ENCODE peak calls at places on chromosomes 5 and 9, in eight cellular contexts. V, S, X, F, E, D, K and R are unnamed samples.

GRCh38 chr5:95899040-95899439 is 62.6 kb downstream of the ELL2 start:
- DNase-seq in V (no peak), S (no peak), X (no peak), F (no peak), E (no peak), D (no peak), K (no peak), R (no peak)

GRCh38 chr5:89471115-89471514 is 588.1 kb upstream of the MEF2C start:
- DNase-seq in V (no peak), S (no peak), X (no peak), F (no peak), E (no peak), D (no peak), K (no peak), R (no peak)

GRCh38 chr9:80157128-80157527 is 585.4 kb downstream of the TLE4 start:
- DNase-seq in V (no peak), S (no peak), X (no peak), F (no peak), E (no peak), D (no peak), K (no peak), R (no peak)

GRCh38 chr5:157351386-157352089 is 85.6 kb downstream of the CYFIP2 start:
- DNase-seq in V (peak), S (no peak), X (no peak), F (no peak), E (peak), D (no peak), K (no peak), R (no peak)

GRCh38 chr5:176536132-176536901 is 885 bp downstream of the RNF44 start:
- DNase-seq in V (peak), S (peak), X (peak), F (peak), E (peak), D (peak), K (peak), R (peak)

GRCh38 chr5:25823330-25823873 is 1178.6 kb upstream of the CDH10 start:
- DNase-seq in V (no peak), S (no peak), X (no peak), F (no peak), E (no peak), D (no peak), K (no peak), R (no peak)

GRCh38 chr5:133113331-133114061 is 61.7 kb downstream of the HSPA4 start:
- DNase-seq in V (peak), S (peak), X (no peak), F (no peak), E (peak), D (no peak), K (peak), R (no peak)

GRCh38 chr5:10556331-10556807 is 7.5 kb upstream of the ANKRD33B start:
- DNase-seq in V (no peak), S (no peak), X (no peak), F (peak), E (no peak), D (peak), K (no peak), R (no peak)

GRCh38 chr5:17828709-17829108 is 194.4 kb downstream of the TAF11L14 start:
- DNase-seq in V (no peak), S (no peak), X (no peak), F (no peak), E (no peak), D (no peak), K (no peak), R (no peak)

GRCh38 chr9:38619556-38620447 is 594 bp downstream of the ANKRD18A start:
- DNase-seq in V (no peak), S (peak), X (peak), F (peak), E (peak), D (no peak), K (peak), R (peak)

GRCh38 chr5:79971156-79971555 is 19.9 kb downstream of the MTX3 start:
- DNase-seq in V (no peak), S (no peak), X (no peak), F (no peak), E (no peak), D (peak), K (no peak), R (no peak)

GRCh38 chr9:15135167-15135792 is 171.7 kb downstream of the TTC39B start:
- DNase-seq in V (peak), S (peak), X (peak), F (peak), E (peak), D (peak), K (no peak), R (peak)

GRCh38 chr9:77000330-77000729 is 19.1 kb upstream of the FOXB2 start:
- DNase-seq in V (no peak), S (no peak), X (no peak), F (no peak), E (no peak), D (no peak), K (no peak), R (no peak)

GRCh38 chr5:96579711-96580110 is 82.5 kb upstream of the CAST start:
- DNase-seq in V (no peak), S (no peak), X (no peak), F (no peak), E (no peak), D (no peak), K (no peak), R (no peak)

GRCh38 chr5:40736103-40736875 is 19.5 kb downstream of the TTC33 start:
- DNase-seq in V (no peak), S (no peak), X (no peak), F (peak), E (no peak), D (peak), K (no peak), R (no peak)

GRCh38 chr5:157584628-157585027 is 9.1 kb upstream of the ADAM19 start:
- DNase-seq in V (no peak), S (no peak), X (no peak), F (no peak), E (no peak), D (no peak), K (no peak), R (no peak)

GRCh38 chr5:121189569-121190305 is 661.9 kb upstream of the FTMT start:
- DNase-seq in V (no peak), S (no peak), X (no peak), F (peak), E (no peak), D (no peak), K (no peak), R (no peak)

GRCh38 chr9:132181796-132182521 is 20.1 kb downstream of the NTNG2 start:
- DNase-seq in V (peak), S (no peak), X (peak), F (peak), E (no peak), D (no peak), K (no peak), R (no peak)

GRCh38 chr5:6905423-6905822 is 192.2 kb downstream of the TENT4A start:
- DNase-seq in V (no peak), S (no peak), X (peak), F (no peak), E (no peak), D (no peak), K (no peak), R (no peak)

GRCh38 chr5:53262348-53262970 is 152.9 kb upstream of the MOCS2 start:
- DNase-seq in V (peak), S (no peak), X (no peak), F (no peak), E (no peak), D (peak), K (no peak), R (no peak)

GRCh38 chr5:79858097-79858723 is 132.9 kb downstream of the MTX3 start:
- DNase-seq in V (peak), S (peak), X (peak), F (peak), E (peak), D (peak), K (peak), R (peak)

GRCh38 chr9:8037745-8038144 is 238.2 kb upstream of the DMAC1 start:
- DNase-seq in V (no peak), S (no peak), X (no peak), F (no peak), E (no peak), D (no peak), K (no peak), R (no peak)

GRCh38 chr9:131642496-131643083 is 97.3 kb downstream of the PRRT1B start:
- DNase-seq in V (no peak), S (peak), X (no peak), F (no peak), E (peak), D (no peak), K (peak), R (no peak)

GRCh38 chr9:2722715-2723114 is 5.4 kb downstream of the KCNV2 start:
- DNase-seq in V (no peak), S (no peak), X (no peak), F (peak), E (no peak), D (no peak), K (no peak), R (no peak)

GRCh38 chr9:72527801-72528195 is 6.4 kb downstream of the TMC1 start:
- DNase-seq in V (no peak), S (no peak), X (no peak), F (no peak), E (no peak), D (no peak), K (no peak), R (no peak)

GRCh38 chr5:57598756-57599155 is 116.1 kb upstream of the ACTBL2 start:
- DNase-seq in V (peak), S (no peak), X (no peak), F (peak), E (no peak), D (peak), K (peak), R (no peak)

GRCh38 chr9:89491688-89492087 is 6.2 kb downstream of the SEMA4D start:
- DNase-seq in V (no peak), S (peak), X (no peak), F (no peak), E (no peak), D (no peak), K (no peak), R (no peak)

GRCh38 chr5:59661306-59661705 is 232.2 kb downstream of the PDE4D start:
- DNase-seq in V (no peak), S (no peak), X (no peak), F (no peak), E (no peak), D (no peak), K (no peak), R (no peak)

GRCh38 chr5:66958984-66959641 is 237.5 kb downstream of the CD180 start:
- DNase-seq in V (no peak), S (no peak), X (peak), F (peak), E (no peak), D (no peak), K (no peak), R (peak)

GRCh38 chr9:131418143-131419028 is 24.5 kb downstream of the PRRC2B start:
- DNase-seq in V (no peak), S (no peak), X (peak), F (peak), E (no peak), D (no peak), K (no peak), R (peak)

GRCh38 chr9:132596200-132596599 is 13.8 kb downstream of the BARHL1 start:
- DNase-seq in V (no peak), S (no peak), X (no peak), F (no peak), E (no peak), D (no peak), K (no peak), R (no peak)

GRCh38 chr5:91305640-91306039 is 77.5 kb downstream of the ARRDC3 start:
- DNase-seq in V (no peak), S (no peak), X (no peak), F (no peak), E (no peak), D (no peak), K (no peak), R (no peak)

GRCh38 chr5:34930870-34931269 is 1.5 kb downstream of the DNAJC21 start:
- DNase-seq in V (no peak), S (no peak), X (no peak), F (no peak), E (no peak), D (no peak), K (no peak), R (no peak)

GRCh38 chr9:131237311-131237710 is 39.0 kb downstream of the FAM78A start:
- DNase-seq in V (no peak), S (no peak), X (no peak), F (no peak), E (no peak), D (no peak), K (no peak), R (no peak)

GRCh38 chr9:3676766-3677165 is 151.0 kb upstream of the RFX3 start:
- DNase-seq in V (no peak), S (no peak), X (no peak), F (no peak), E (no peak), D (no peak), K (no peak), R (no peak)

GRCh38 chr9:79651251-79651795 is 79.6 kb downstream of the TLE4 start:
- DNase-seq in V (no peak), S (no peak), X (peak), F (no peak), E (no peak), D (no peak), K (no peak), R (no peak)